ENCODE peak calls at places on chromosomes 16 and 17, in five cellular contexts. Z, Y, C, E and F are unnamed samples.

GRCh38 chr17:57735707-57736106 is 9.4 kb downstream of the CCDC182 start:
- DNase-seq in C (no peak), Y (no peak), E (no peak), Z (no peak), F (no peak)

GRCh38 chr17:79423811-79424465 is 186.9 kb downstream of the RBFOX3 start:
- DNase-seq in Z (peak; percentile 53), E (no peak), Y (no peak), C (no peak), F (no peak)

GRCh38 chr16:68668266-68668665 is 23.2 kb downstream of the CDH3 start:
- DNase-seq in Y (no peak), E (no peak), C (no peak), Z (no peak), F (no peak)

GRCh38 chr16:24646646-24646995 is 82.8 kb upstream of the TNRC6A start:
- DNase-seq in C (no peak), E (no peak), Z (no peak), Y (no peak), F (no peak)

GRCh38 chr16:8474576-8474975 is 115.7 kb downstream of the TMEM114 start:
- DNase-seq in C (no peak), Y (no peak), E (no peak), Z (no peak), F (no peak)

GRCh38 chr17:27904534-27904933 is 11.4 kb upstream of the LYRM9 start:
- DNase-seq in Y (no peak), E (no peak), Z (no peak), C (no peak), F (no peak)

GRCh38 chr16:51767564-51767963 is 616.5 kb upstream of the SALL1 start:
- DNase-seq in C (peak; percentile 64), Y (no peak), Z (no peak), E (no peak), F (no peak)

GRCh38 chr16:20901068-20901440 is 483 bp downstream of the LYRM1 start:
- DNase-seq in C (peak; percentile 92), E (no peak), Y (no peak), Z (no peak), F (no peak)

GRCh38 chr16:68590201-68590994 is 51.3 kb downstream of the ZFP90 start:
- DNase-seq in Z (peak; percentile 92), C (no peak), E (peak; percentile 73), Y (no peak), F (peak; percentile 29)

GRCh38 chr16:817001-817906 is 16.7 kb upstream of the GNG13 start:
- DNase-seq in Y (no peak), Z (no peak), E (no peak), C (no peak), F (peak; percentile 64)

GRCh38 chr17:27518048-27518447 is 61.8 kb downstream of the KSR1 start:
- DNase-seq in C (no peak), Z (no peak), E (no peak), Y (no peak), F (no peak)

GRCh38 chr17:82754297-82755208 is 2.7 kb downstream of the TBCD start:
- DNase-seq in Z (no peak), Y (no peak), C (no peak), E (no peak), F (no peak)

GRCh38 chr16:57268804-57269800 is 15.4 kb downstream of the PLLP start:
- DNase-seq in Z (no peak), E (no peak), Y (no peak), C (no peak), F (no peak)

GRCh38 chr17:4287710-4288109 is 23.9 kb upstream of the ANKFY1 start:
- DNase-seq in E (no peak), Z (no peak), Y (no peak), C (no peak), F (no peak)
- H3K4me3 ChIP-seq in E (no peak overlapping the region), Z (no peak overlapping the region), Y (no peak overlapping the region), C (no peak overlapping the region), F (no peak overlapping the region)

GRCh38 chr16:67105881-67106280 is 3.9 kb upstream of the PHAF1 start:
- DNase-seq in Y (peak; percentile 37), E (no peak), Z (no peak), C (no peak), F (no peak)
- H3K27ac ChIP-seq in Y (peak overlapping the region; percentile 70), E (peak overlapping the region; percentile 53), Z (no peak overlapping the region), C (no peak overlapping the region), F (no peak overlapping the region)

GRCh38 chr17:73215414-73215813 is 22.6 kb downstream of the COG1 start:
- DNase-seq in E (no peak), Y (no peak), C (no peak), Z (no peak), F (no peak)
- TF ChIP-seq CTCF in E (no peak), Y (no peak), C (no peak), Z (no peak), F (no peak)

GRCh38 chr16:3961449-3961849 is 80.9 kb upstream of the CREBBP start:
- DNase-seq in Z (no peak), C (no peak), Y (no peak), E (no peak), F (peak; percentile 29)
- H3K4me3 ChIP-seq in Z (peak overlapping the region; percentile 40), C (peak overlapping the region; percentile 48), Y (peak overlapping the region; percentile 51), E (peak overlapping the region; percentile 63), F (peak overlapping the region; percentile 63)

GRCh38 chr17:17963694-17964436 is 8.3 kb downstream of the TOM1L2 start:
- DNase-seq in Y (no peak), Z (no peak), C (no peak), E (no peak), F (no peak)
- H3K27ac ChIP-seq in Y (no peak overlapping the region), Z (no peak overlapping the region), C (no peak overlapping the region), E (no peak overlapping the region), F (peak overlapping the region; percentile 79)

GRCh38 chr16:10944249-10945064 is at the start of gene CLEC16A:
- DNase-seq in Y (peak; percentile 97), E (peak; percentile 96), Z (peak; percentile 100), C (peak; percentile 99), F (peak; percentile 99)
- TF ChIP-seq CTCF in Y (peak; percentile 37), E (no peak), Z (no peak), C (peak; percentile 40), F (peak; percentile 67)